ENCODE peak calls at places on chromosomes 13 and 19, in seven cellular contexts. G, W, P, D, X, Q and T are unnamed samples.

GRCh38 chr19:46697142-46697960 is 19.6 kb downstream of the PRKD2 start:
- DNase-seq in X (no peak), D (peak), G (no peak), W (peak), Q (peak), P (no peak), T (no peak)

GRCh38 chr13:34048652-34049051 is 230.7 kb downstream of the RFC3 start:
- DNase-seq in Q (no peak), W (no peak), X (no peak), G (no peak), D (no peak), P (no peak), T (no peak)

GRCh38 chr13:114118086-114118762 is 14.2 kb downstream of the RASA3 start:
- DNase-seq in P (no peak), W (no peak), X (peak), D (no peak), G (no peak), Q (peak), T (no peak)

GRCh38 chr13:46721054-46721453 is 75.9 kb downstream of the ESD start:
- DNase-seq in X (peak), D (peak), Q (no peak), G (peak), W (peak), P (peak), T (peak)

GRCh38 chr19:10921909-10922637 is 6.4 kb downstream of the YIPF2 start:
- DNase-seq in W (no peak), G (no peak), P (no peak), X (no peak), Q (no peak), D (no peak), T (no peak)

GRCh38 chr13:26327905-26328304 is 74.0 kb downstream of the CDK8 start:
- DNase-seq in Q (peak), W (no peak), X (no peak), D (no peak), G (no peak), P (no peak), T (no peak)

GRCh38 chr19:18091217-18091608 is 4.5 kb upstream of the IL12RB1 start:
- DNase-seq in G (peak), X (no peak), P (no peak), D (no peak), W (no peak), Q (no peak), T (no peak)

GRCh38 chr13:112998506-112999280 is 29.7 kb downstream of the MCF2L start:
- DNase-seq in W (no peak), X (no peak), Q (no peak), P (no peak), G (no peak), D (no peak), T (no peak)

GRCh38 chr13:72221276-72221962 is 354.4 kb upstream of the DACH1 start:
- DNase-seq in P (no peak), D (no peak), X (peak), W (no peak), G (no peak), Q (no peak), T (no peak)

GRCh38 chr13:113369189-113369588 is 5.3 kb upstream of the GRTP1 start:
- DNase-seq in P (no peak), W (no peak), G (no peak), Q (no peak), D (no peak), X (no peak), T (no peak)

GRCh38 chr13:27053235-27053884 is 118.3 kb downstream of the USP12 start:
- DNase-seq in P (peak), X (peak), D (peak), G (no peak), W (no peak), Q (no peak), T (no peak)

GRCh38 chr19:47610902-47611301 is 2.0 kb downstream of the BICRA start:
- DNase-seq in X (no peak), W (peak), D (no peak), P (no peak), Q (no peak), G (no peak), T (no peak)